ENCODE peak calls at places on chromosomes 6 and 20, in seven cellular contexts. Y is heart left ventricle, Z is A549, R is upper lobe of left lung, K is ovary, O is stomach, C is Peyer's patch. X is an unnamed sample.

GRCh38 chr6:156822747-156823206 is 45.6 kb downstream of the ARID1B start:
- DNase-seq in Y (no peak), Z (no peak), R (no peak), K (no peak), O (no peak), C (no peak), X (no peak)

GRCh38 chr6:33420493-33421343 is 853 bp downstream of the SYNGAP1 start:
- DNase-seq in Y (peak), Z (peak), R (no peak), K (no peak), O (no peak), C (no peak), X (no peak)

GRCh38 chr20:16385462-16385861 is 187.8 kb downstream of the KIF16B start:
- DNase-seq in Y (no peak), Z (no peak), R (no peak), K (no peak), O (no peak), C (no peak), X (no peak)

GRCh38 chr6:13729891-13730290 is 18.3 kb upstream of the RANBP9 start:
- DNase-seq in Y (no peak), Z (no peak), R (no peak), K (no peak), O (no peak), C (no peak), X (no peak)

GRCh38 chr6:1003394-1004160 is 308.3 kb upstream of the FOXQ1 start:
- DNase-seq in Y (no peak), Z (no peak), R (no peak), K (no peak), O (no peak), C (no peak), X (no peak)

GRCh38 chr20:48668451-48668946 is 159.3 kb downstream of the PREX1 start:
- DNase-seq in Y (peak), Z (no peak), R (no peak), K (peak), O (no peak), C (no peak), X (no peak)

GRCh38 chr20:48772183-48772976 is 55.4 kb downstream of the PREX1 start:
- DNase-seq in Y (peak), Z (no peak), R (peak), K (no peak), O (peak), C (peak), X (peak)

GRCh38 chr20:50415516-50416268 is 94.5 kb upstream of the PTPN1 start:
- DNase-seq in Y (peak), Z (peak), R (peak), K (peak), O (peak), C (peak), X (peak)

GRCh38 chr6:14717307-14717706 is 528.6 kb upstream of the JARID2 start:
- DNase-seq in Y (no peak), Z (no peak), R (peak), K (no peak), O (no peak), C (peak), X (no peak)

GRCh38 chr6:105993769-105994521 is 92.2 kb upstream of the PRDM1 start:
- DNase-seq in Y (peak), Z (no peak), R (no peak), K (peak), O (no peak), C (peak), X (peak)

GRCh38 chr6:37919417-37920157 is 100.1 kb downstream of the ZFAND3 start:
- DNase-seq in Y (no peak), Z (no peak), R (no peak), K (no peak), O (no peak), C (no peak), X (no peak)

GRCh38 chr6:131561925-131562707 is 10.9 kb upstream of the ARG1 start:
- DNase-seq in Y (no peak), Z (no peak), R (no peak), K (no peak), O (no peak), C (no peak), X (no peak)

GRCh38 chr6:37347177-37348145 is 6.3 kb upstream of the RNF8 start:
- DNase-seq in Y (no peak), Z (no peak), R (no peak), K (no peak), O (no peak), C (no peak), X (no peak)

GRCh38 chr6:105363100-105363754 is 39.7 kb downstream of the PREP start:
- DNase-seq in Y (no peak), Z (no peak), R (no peak), K (no peak), O (no peak), C (no peak), X (no peak)

GRCh38 chr6:39882567-39882953 is 51.7 kb downstream of the MOCS1 start:
- DNase-seq in Y (peak), Z (no peak), R (no peak), K (peak), O (no peak), C (no peak), X (no peak)

GRCh38 chr6:3915076-3915791 is 66.1 kb downstream of the FAM50B start:
- DNase-seq in Y (no peak), Z (no peak), R (no peak), K (no peak), O (no peak), C (no peak), X (no peak)

GRCh38 chr20:3047486-3048419 is 1.9 kb downstream of the MRPS26 start:
- DNase-seq in Y (no peak), Z (no peak), R (no peak), K (no peak), O (no peak), C (no peak), X (no peak)

GRCh38 chr6:85079761-85080160 is 315.4 kb upstream of the TBX18 start:
- DNase-seq in Y (no peak), Z (no peak), R (no peak), K (no peak), O (no peak), C (no peak), X (no peak)

GRCh38 chr20:41608606-41609005 is 9.6 kb downstream of the CHD6 start:
- DNase-seq in Y (no peak), Z (no peak), R (no peak), K (no peak), O (no peak), C (no peak), X (no peak)

GRCh38 chr6:125124250-125124777 is 29.3 kb upstream of the TPD52L1 start:
- DNase-seq in Y (no peak), Z (peak), R (no peak), K (no peak), O (no peak), C (no peak), X (no peak)

GRCh38 chr6:133358598-133358997 is 117.4 kb downstream of the EYA4 start:
- DNase-seq in Y (no peak), Z (no peak), R (no peak), K (no peak), O (no peak), C (no peak), X (no peak)

GRCh38 chr6:165658395-165659058 is 4.5 kb downstream of the PDE10A start:
- DNase-seq in Y (no peak), Z (no peak), R (no peak), K (no peak), O (peak), C (no peak), X (no peak)

GRCh38 chr6:106027760-106028159 is 58.4 kb upstream of the PRDM1 start:
- DNase-seq in Y (no peak), Z (no peak), R (no peak), K (no peak), O (no peak), C (no peak), X (no peak)

GRCh38 chr6:134882426-134883038 is 67.4 kb downstream of the ALDH8A1 start:
- DNase-seq in Y (peak), Z (peak), R (peak), K (peak), O (peak), C (peak), X (peak)

GRCh38 chr6:43491750-43492661 is 14.6 kb downstream of the TJAP1 start:
- DNase-seq in Y (peak), Z (no peak), R (peak), K (peak), O (peak), C (peak), X (peak)

GRCh38 chr20:54342258-54342782 is 133.1 kb upstream of the DOK5 start:
- DNase-seq in Y (no peak), Z (no peak), R (no peak), K (no peak), O (no peak), C (no peak), X (no peak)

GRCh38 chr6:22219916-22220315 is 76.9 kb downstream of the PRL start:
- DNase-seq in Y (no peak), Z (no peak), R (no peak), K (no peak), O (no peak), C (no peak), X (no peak)

GRCh38 chr6:99933129-99933528 is 60.9 kb downstream of the MCHR2 start:
- DNase-seq in Y (no peak), Z (no peak), R (no peak), K (no peak), O (no peak), C (no peak), X (no peak)

GRCh38 chr6:49576618-49577017 is 26.1 kb downstream of the C6orf141 start:
- DNase-seq in Y (no peak), Z (no peak), R (no peak), K (no peak), O (no peak), C (no peak), X (no peak)

GRCh38 chr6:97215157-97215769 is 67.8 kb downstream of the MMS22L start:
- DNase-seq in Y (no peak), Z (peak), R (no peak), K (no peak), O (no peak), C (no peak), X (peak)

GRCh38 chr20:24770628-24771556 is 178.2 kb upstream of the CST7 start:
- DNase-seq in Y (no peak), Z (no peak), R (peak), K (no peak), O (peak), C (no peak), X (peak)

GRCh38 chr20:35226126-35226774 is at the start of gene MMP24:
- DNase-seq in Y (no peak), Z (no peak), R (no peak), K (no peak), O (no peak), C (no peak), X (no peak)

GRCh38 chr6:160029525-160029924 is 60.6 kb downstream of the IGF2R start:
- DNase-seq in Y (no peak), Z (no peak), R (no peak), K (no peak), O (no peak), C (no peak), X (no peak)

GRCh38 chr6:28751514-28751913 is 172.3 kb downstream of the TRIM27 start:
- DNase-seq in Y (no peak), Z (no peak), R (no peak), K (no peak), O (no peak), C (no peak), X (no peak)

GRCh38 chr6:28743271-28743789 is 180.5 kb downstream of the TRIM27 start:
- DNase-seq in Y (no peak), Z (peak), R (no peak), K (no peak), O (no peak), C (no peak), X (no peak)

GRCh38 chr6:28750926-28751458 is 172.8 kb downstream of the TRIM27 start:
- DNase-seq in Y (no peak), Z (no peak), R (no peak), K (no peak), O (no peak), C (no peak), X (no peak)

GRCh38 chr6:28747631-28748157 is 176.1 kb downstream of the TRIM27 start:
- DNase-seq in Y (no peak), Z (peak), R (no peak), K (peak), O (no peak), C (no peak), X (no peak)

DNA sequence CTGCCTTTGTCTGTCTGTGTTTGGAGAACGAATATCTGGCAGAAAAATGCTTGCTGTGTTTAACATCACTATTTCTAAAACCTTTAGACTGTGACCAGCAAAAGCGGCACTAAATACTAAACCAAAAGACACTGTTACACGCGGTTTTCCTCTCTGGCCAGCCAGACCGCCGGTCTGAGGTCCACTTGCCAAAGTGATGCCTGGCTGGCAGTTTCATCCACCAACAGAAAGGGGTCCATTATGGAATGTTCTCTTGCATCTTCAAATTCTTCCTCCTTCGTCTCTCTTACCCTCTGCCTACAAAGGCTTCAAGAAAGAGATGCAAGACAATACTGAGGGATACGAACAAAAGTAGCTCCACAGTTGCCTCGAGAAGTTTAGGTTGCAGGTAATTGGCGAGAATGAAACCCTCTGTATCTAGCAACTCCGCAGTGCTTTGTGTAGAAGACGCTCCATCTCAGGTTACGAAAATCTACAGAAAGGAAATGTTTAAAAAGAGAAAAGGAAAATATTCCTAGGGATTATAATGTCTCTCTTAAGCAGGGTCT is 176.6 kb downstream of the TRIM27 start:
- DNase-seq in Y (no peak), Z (no peak), R (no peak), K (no peak), O (no peak), C (no peak), X (no peak)
- H3K4me3 ChIP-seq in Y (no peak), Z (peak), R (no peak), K (no peak), O (no peak), C (no peak), X (no peak)

DNA sequence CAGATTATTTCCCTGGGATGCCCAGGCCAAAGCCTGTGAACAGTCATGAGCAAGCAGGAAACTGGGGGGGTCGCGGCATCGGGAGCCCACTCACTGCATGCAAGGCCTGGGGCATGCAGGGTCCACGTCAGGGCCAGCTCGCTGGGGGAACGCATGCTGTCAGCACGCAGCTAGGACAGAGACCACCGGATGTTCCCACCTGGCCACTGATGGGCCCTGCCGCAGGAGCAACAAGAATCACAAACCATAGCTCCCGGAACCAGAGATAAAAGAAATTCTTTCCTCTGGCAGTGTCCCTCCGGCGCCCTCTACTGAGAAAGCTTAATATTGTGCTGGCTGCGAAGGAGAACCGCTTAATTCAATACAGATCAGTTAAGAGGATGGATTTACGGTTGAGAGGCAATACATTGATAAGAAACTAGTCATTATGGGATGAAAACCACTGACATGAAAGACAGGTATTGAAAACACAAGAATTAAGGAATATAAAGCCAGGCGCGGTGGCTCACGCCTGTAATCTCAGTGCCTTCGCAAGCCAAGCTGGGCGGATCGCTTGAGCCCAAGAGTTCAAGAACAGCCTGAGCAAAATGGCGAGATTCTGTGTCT is 32.6 kb downstream of the C6orf15 start:
- DNase-seq in Y (peak), Z (peak), R (peak), K (peak), O (peak), C (peak), X (peak)
- H3K27ac ChIP-seq in Y (no peak), Z (peak), R (no peak), K (no peak), O (no peak), C (no peak), X (no peak)

GRCh38 chr6:35474129-35474977 is 6.2 kb downstream of the RPL10A start:
- DNase-seq in Y (no peak), Z (no peak), R (no peak), K (peak), O (no peak), C (no peak), X (no peak)
- TF ChIP-seq POLR2A in Y (no peak), Z (no peak), R (no peak), K (no peak), O (no peak), C (no peak), X (no peak)

DNA sequence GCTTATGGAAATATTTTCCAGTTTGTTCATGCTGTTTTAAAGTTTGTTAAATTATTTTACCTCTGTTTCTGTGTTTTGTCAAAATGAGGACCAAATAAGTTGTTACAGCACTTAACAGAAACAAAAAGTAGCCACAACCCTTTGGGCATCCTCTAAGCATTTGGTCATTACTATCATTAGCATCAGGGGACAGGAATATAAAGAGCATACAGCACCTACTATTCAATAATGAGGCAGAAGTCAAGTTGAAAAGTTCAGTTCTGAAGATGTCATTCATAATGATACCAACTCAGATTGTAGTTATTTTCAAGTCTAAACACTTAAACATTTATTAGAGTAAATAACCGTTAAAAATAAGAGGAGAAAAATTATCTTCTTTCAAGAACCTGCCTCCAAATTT is 862.3 kb upstream of the FLRT3 start:
- DNase-seq in Y (no peak), Z (no peak), R (no peak), K (no peak), O (no peak), C (no peak), X (no peak)
- H3K4me3 ChIP-seq in Y (no peak), Z (no peak), R (no peak), K (no peak), O (no peak), C (no peak), X (no peak)

GRCh38 chr20:62595069-62595468 is 47.2 kb upstream of the SLCO4A1 start:
- DNase-seq in Y (no peak), Z (no peak), R (no peak), K (no peak), O (no peak), C (no peak), X (no peak)

GRCh38 chr20:62596486-62596885 is 45.8 kb upstream of the SLCO4A1 start:
- DNase-seq in Y (no peak), Z (no peak), R (no peak), K (no peak), O (no peak), C (no peak), X (no peak)

GRCh38 chr20:62597416-62598115 is 44.7 kb upstream of the SLCO4A1 start:
- DNase-seq in Y (no peak), Z (no peak), R (no peak), K (no peak), O (no peak), C (no peak), X (no peak)

GRCh38 chr20:62595491-62595890 is 46.8 kb upstream of the SLCO4A1 start:
- DNase-seq in Y (peak), Z (peak), R (peak), K (peak), O (peak), C (no peak), X (peak)

DNA sequence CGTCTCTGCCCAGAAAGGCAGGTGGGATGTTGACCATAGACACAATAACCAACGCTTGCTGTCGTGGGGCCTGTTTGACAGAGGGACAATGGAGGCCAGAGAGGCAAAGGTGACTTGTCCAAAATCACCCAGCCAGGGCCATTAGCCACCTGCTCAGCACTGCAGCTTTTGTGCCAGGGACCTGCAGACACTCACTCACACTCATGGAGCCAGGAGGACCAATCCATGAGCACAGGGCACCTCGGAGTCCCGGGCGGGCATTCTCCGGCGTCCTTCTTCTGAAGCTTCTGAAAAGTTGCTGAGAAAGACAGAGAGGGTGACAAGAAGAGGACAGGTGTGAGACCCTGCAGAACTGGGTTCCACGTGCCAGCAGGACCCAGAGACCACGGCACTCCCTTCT is 45.4 kb upstream of the SLCO4A1 start:
- DNase-seq in Y (no peak), Z (no peak), R (no peak), K (no peak), O (no peak), C (no peak), X (no peak)
- H3K27ac ChIP-seq in Y (no peak), Z (no peak), R (no peak), K (no peak), O (no peak), C (no peak), X (no peak)

GRCh38 chr6:150866147-150867073 is 908 bp downstream of the MTHFD1L start:
- DNase-seq in Y (peak), Z (peak), R (peak), K (peak), O (peak), C (peak), X (peak)
- TF ChIP-seq POLR2A in Y (no peak), Z (peak), R (peak), K (peak), O (no peak), C (no peak), X (no peak)

GRCh38 chr6:31657406-31658157 is 1.9 kb downstream of the APOM start:
- DNase-seq in Y (no peak), Z (no peak), R (no peak), K (no peak), O (no peak), C (no peak), X (no peak)
- H3K4me3 ChIP-seq in Y (no peak), Z (no peak), R (no peak), K (no peak), O (no peak), C (no peak), X (no peak)